ENCODE peak calls at places on chromosomes 1 and 21, in four cellular contexts. S is WTC11, I is K562, U is HepG2. T is an unnamed sample.

GRCh38 chr1:25541425-25541824 is 2.0 kb upstream of the LDLRAP1 start:
- DNase-seq in S (no peak), I (no peak), U (peak; percentile 41), T (no peak)

GRCh38 chr1:151898519-151898991 is 10.8 kb downstream of the THEM4 start:
- DNase-seq in S (no peak), I (no peak), U (no peak), T (no peak)

GRCh38 chr1:32714277-32714676 is 11.7 kb upstream of the SYNC start:
- DNase-seq in S (no peak), I (no peak), U (peak; percentile 90), T (no peak)

GRCh38 chr1:28553229-28553930 is 495 bp downstream of the TRNAU1AP start:
- DNase-seq in S (peak; percentile 59), I (peak; percentile 68), U (no peak), T (peak; percentile 66)

GRCh38 chr1:24847995-24848857 is 81.8 kb downstream of the RUNX3 start:
- DNase-seq in S (peak; percentile 97), I (peak; percentile 95), U (peak; percentile 64), T (peak; percentile 84)

GRCh38 chr1:221237587-221237986 is 358.3 kb downstream of the HLX start:
- DNase-seq in S (no peak), I (no peak), U (no peak), T (no peak)

GRCh38 chr21:31732538-31732864 is 583 bp upstream of the SCAF4 start:
- DNase-seq in S (no peak), I (no peak), U (peak; percentile 66), T (no peak)

GRCh38 chr1:213419369-213420030 is 368.5 kb downstream of the RPS6KC1 start:
- DNase-seq in S (no peak), I (no peak), U (peak; percentile 49), T (no peak)

GRCh38 chr1:17605582-17606344 is 66.3 kb downstream of the ARHGEF10L start:
- DNase-seq in S (no peak), I (no peak), U (no peak), T (no peak)

GRCh38 chr1:212452323-212453155 is 19.8 kb downstream of the NENF start:
- DNase-seq in S (no peak), I (no peak), U (no peak), T (no peak)

GRCh38 chr1:176543360-176544136 is 80.6 kb downstream of the PAPPA2 start:
- DNase-seq in S (no peak), I (no peak), U (no peak), T (no peak)

GRCh38 chr1:28926629-28927441 is 12.5 kb downstream of the EPB41 start:
- DNase-seq in S (no peak), I (peak; percentile 91), U (peak; percentile 80), T (no peak)

GRCh38 chr1:7678491-7679158 is 92.5 kb upstream of the VAMP3 start:
- DNase-seq in S (no peak), I (no peak), U (peak; percentile 67), T (no peak)

GRCh38 chr1:100323428-100324106 is 28.7 kb upstream of the CDC14A start:
- DNase-seq in S (no peak), I (peak; percentile 40), U (no peak), T (no peak)

GRCh38 chr1:218421531-218421930 is 76.4 kb downstream of the TGFB2 start:
- DNase-seq in S (no peak), I (no peak), U (no peak), T (no peak)

GRCh38 chr1:22619252-22619651 is 17.2 kb upstream of the C1QA start:
- DNase-seq in S (no peak), I (no peak), U (no peak), T (no peak)

GRCh38 chr1:90779573-90779972 is 62.5 kb upstream of the BARHL2 start:
- DNase-seq in S (no peak), I (no peak), U (no peak), T (no peak)

GRCh38 chr1:149987297-149987595 is 23.3 kb downstream of the OTUD7B start:
- DNase-seq in S (no peak), I (no peak), U (no peak), T (no peak)

GRCh38 chr1:236748471-236748870 is 46.6 kb upstream of the MTR start:
- DNase-seq in S (no peak), I (no peak), U (no peak), T (no peak)

GRCh38 chr1:164588388-164589341 is 29.7 kb downstream of the PBX1 start:
- DNase-seq in S (peak; percentile 66), I (no peak), U (no peak), T (no peak)

GRCh38 chr1:234911787-234912186 is 216.8 kb downstream of the TOMM20 start:
- DNase-seq in S (no peak), I (no peak), U (no peak), T (no peak)

GRCh38 chr1:71695820-71696219 is 586.5 kb downstream of the NEGR1 start:
- DNase-seq in S (no peak), I (no peak), U (no peak), T (no peak)

GRCh38 chr1:170063109-170063826 is 11.2 kb downstream of the KIFAP3 start:
- DNase-seq in S (no peak), I (peak; percentile 58), U (peak; percentile 10), T (no peak)

GRCh38 chr1:1058921-1059493 is 15.1 kb downstream of the RNF223 start:
- DNase-seq in S (no peak), I (peak; percentile 74), U (no peak), T (peak; percentile 18)

GRCh38 chr1:209628618-209629299 is 23.5 kb downstream of the LAMB3 start:
- DNase-seq in S (no peak), I (no peak), U (no peak), T (no peak)

GRCh38 chr1:244214009-244214967 is 163.2 kb downstream of the ZBTB18 start:
- DNase-seq in S (peak; percentile 35), I (no peak), U (peak; percentile 26), T (peak; percentile 73)

DNA sequence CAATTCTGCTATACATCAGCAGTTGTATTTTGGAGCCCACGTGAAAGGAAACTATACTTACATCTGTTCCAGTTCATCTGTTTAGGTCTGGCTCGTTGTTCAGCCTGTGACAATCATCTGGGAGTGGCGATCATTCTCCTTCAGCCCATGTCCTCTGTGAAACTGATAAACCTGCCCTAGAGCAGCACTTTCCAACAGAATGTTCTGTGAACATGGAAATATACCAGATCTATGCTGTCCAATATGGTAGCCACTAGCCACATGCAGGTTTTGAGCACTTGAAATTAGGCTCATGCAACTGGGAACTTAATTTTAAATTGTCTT is 24.5 kb upstream of the COQ8A start:
- DNase-seq in S (no peak), I (peak; percentile 42), U (no peak), T (no peak)
- TF ChIP-seq ELF4 in S (no peak), I (no peak), U (no peak), T (no peak)

GRCh38 chr21:33027401-33028185 is 1.9 kb downstream of the OLIG2 start:
- DNase-seq in S (peak; percentile 44), I (no peak), U (no peak), T (no peak)
- TF ChIP-seq ELF4 in S (no peak), I (no peak), U (no peak), T (no peak)

DNA sequence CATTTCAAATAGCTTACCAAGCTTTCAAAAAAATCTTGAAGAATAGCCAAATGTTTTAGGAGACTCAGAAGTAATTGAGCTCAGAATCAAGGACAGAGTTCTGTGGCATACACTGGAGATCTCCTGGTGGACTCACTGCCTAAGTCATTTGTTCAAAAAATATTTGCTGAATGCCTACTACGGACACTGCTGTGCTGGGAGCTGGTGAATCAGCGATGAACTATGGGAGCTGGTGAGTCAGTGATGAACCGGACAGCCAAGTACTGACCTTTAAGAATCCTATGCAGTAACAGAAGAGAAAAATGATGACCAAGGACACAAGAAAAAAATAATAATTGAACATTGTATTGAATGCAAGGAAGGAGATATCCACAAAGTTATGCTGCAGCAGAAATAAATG is 717.9 kb upstream of the CXADR start:
- DNase-seq in S (no peak), I (no peak), U (peak; percentile 3), T (no peak)
- TF ChIP-seq ELF4 in S (no peak), I (no peak), U (no peak), T (no peak)

DNA sequence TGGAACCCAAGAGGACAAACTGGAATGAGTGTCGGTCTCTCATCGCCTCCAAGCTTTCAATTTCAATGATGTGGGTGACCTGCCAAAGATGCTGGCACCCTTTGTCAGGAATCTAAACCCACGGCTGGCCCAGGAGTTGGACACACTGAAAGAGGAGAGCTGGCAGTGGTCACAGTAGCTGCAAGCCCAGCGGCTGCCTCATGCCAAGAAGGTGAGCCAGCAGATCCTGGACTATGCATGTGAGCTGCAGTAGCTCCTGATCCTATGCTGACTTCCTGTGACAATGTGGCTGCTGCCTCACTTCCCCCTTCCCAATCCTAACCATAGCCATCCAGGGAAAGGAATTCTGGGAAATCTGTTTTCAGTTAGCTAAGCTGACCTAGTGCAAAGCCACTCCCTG is 117.0 kb upstream of the VAV3 start:
- DNase-seq in S (no peak), I (no peak), U (no peak), T (no peak)
- TF ChIP-seq ELF4 in S (no peak), I (no peak), U (no peak), T (no peak)

DNA sequence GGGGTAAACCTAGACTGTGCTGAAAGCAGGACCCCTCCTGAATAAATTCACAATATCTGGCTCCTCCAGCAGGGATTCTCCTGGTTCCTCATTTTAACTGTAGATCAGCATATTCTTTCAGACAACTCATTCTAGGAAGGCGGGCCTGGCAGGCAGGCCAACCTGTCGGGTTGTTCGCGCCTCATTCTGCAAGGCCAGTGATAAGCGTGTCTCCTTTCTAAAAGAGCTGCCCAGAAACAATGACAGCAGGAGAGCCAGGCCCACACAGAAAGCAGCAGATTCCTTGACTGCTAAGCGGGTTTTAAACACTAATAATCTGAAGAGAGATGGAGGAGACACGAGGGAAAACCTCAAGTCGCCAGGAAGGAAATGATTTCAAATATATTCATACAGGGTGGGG is 70.0 kb downstream of the NTPCR start:
- DNase-seq in S (no peak), I (no peak), U (no peak), T (no peak)
- TF ChIP-seq ELF4 in S (no peak), I (no peak), U (no peak), T (no peak)

T was measured in HEK293T.